ENCODE peak calls at places on chromosomes 7 and 10, in eight cellular contexts. One of them, this sample, is unnamed.

GRCh38 chr7:135919071-135919841 is 57.9 kb downstream of the MTPN start:
- DNase-seq in amniotic stem cell: no peak
- DNase-seq in HFF-Myc: no peak
- DNase-seq in effector CD4-positive, alpha-beta T cell: no peak
- DNase-seq in BE2C: no peak
- DNase-seq in AML-193: no peak
- DNase-seq in stimulated activated CD4-positive, alpha-beta T cell treated with anti-CD3 and anti-CD28 coated beads, Interleukin-4, amount 100 ng/mL, for 4 hours: no peak
- DNase-seq in NCI-H460: no peak
- DNase-seq in this sample: peak

GRCh38 chr10:104104418-104104817 is 17.6 kb upstream of the SFR1 start:
- DNase-seq in effector CD4-positive, alpha-beta T cell: no peak
- DNase-seq in stimulated activated CD4-positive, alpha-beta T cell treated with anti-CD3 and anti-CD28 coated beads, Interleukin-4, amount 100 ng/mL, for 4 hours: no peak
- DNase-seq in BE2C: no peak
- DNase-seq in HFF-Myc: no peak
- DNase-seq in AML-193: no peak
- DNase-seq in amniotic stem cell: no peak
- DNase-seq in NCI-H460: no peak
- DNase-seq in this sample: no peak

GRCh38 chr7:106466867-106467266 is 182.1 kb upstream of the NAMPT start:
- DNase-seq in HFF-Myc: no peak
- DNase-seq in BE2C: no peak
- DNase-seq in amniotic stem cell: no peak
- DNase-seq in NCI-H460: no peak
- DNase-seq in AML-193: no peak
- DNase-seq in stimulated activated CD4-positive, alpha-beta T cell treated with anti-CD3 and anti-CD28 coated beads, Interleukin-4, amount 100 ng/mL, for 4 hours: no peak
- DNase-seq in effector CD4-positive, alpha-beta T cell: no peak
- DNase-seq in this sample: no peak

GRCh38 chr7:117834983-117835664 is 38.1 kb downstream of the CTTNBP2 start:
- DNase-seq in stimulated activated CD4-positive, alpha-beta T cell treated with anti-CD3 and anti-CD28 coated beads, Interleukin-4, amount 100 ng/mL, for 4 hours: no peak
- DNase-seq in amniotic stem cell: no peak
- DNase-seq in BE2C: no peak
- DNase-seq in AML-193: no peak
- DNase-seq in effector CD4-positive, alpha-beta T cell: no peak
- DNase-seq in HFF-Myc: no peak
- DNase-seq in NCI-H460: no peak
- DNase-seq in this sample: no peak

GRCh38 chr10:110209926-110210662 is 2.7 kb downstream of the MXI1 start:
- DNase-seq in BE2C: no peak
- DNase-seq in amniotic stem cell: peak
- DNase-seq in NCI-H460: no peak
- DNase-seq in stimulated activated CD4-positive, alpha-beta T cell treated with anti-CD3 and anti-CD28 coated beads, Interleukin-4, amount 100 ng/mL, for 4 hours: peak
- DNase-seq in HFF-Myc: no peak
- DNase-seq in AML-193: no peak
- DNase-seq in effector CD4-positive, alpha-beta T cell: no peak
- DNase-seq in this sample: no peak

GRCh38 chr10:11881477-11882417 is 58.6 kb downstream of the PROSER2 start:
- DNase-seq in effector CD4-positive, alpha-beta T cell: no peak
- DNase-seq in NCI-H460: no peak
- DNase-seq in AML-193: no peak
- DNase-seq in HFF-Myc: no peak
- DNase-seq in BE2C: no peak
- DNase-seq in amniotic stem cell: no peak
- DNase-seq in stimulated activated CD4-positive, alpha-beta T cell treated with anti-CD3 and anti-CD28 coated beads, Interleukin-4, amount 100 ng/mL, for 4 hours: no peak
- DNase-seq in this sample: no peak

GRCh38 chr7:78203042-78203720 is 404.6 kb downstream of the PHTF2 start:
- DNase-seq in HFF-Myc: no peak
- DNase-seq in NCI-H460: no peak
- DNase-seq in AML-193: no peak
- DNase-seq in stimulated activated CD4-positive, alpha-beta T cell treated with anti-CD3 and anti-CD28 coated beads, Interleukin-4, amount 100 ng/mL, for 4 hours: no peak
- DNase-seq in effector CD4-positive, alpha-beta T cell: no peak
- DNase-seq in amniotic stem cell: no peak
- DNase-seq in BE2C: no peak
- DNase-seq in this sample: no peak

GRCh38 chr10:124562425-124563060 is 100.9 kb downstream of the LHPP start:
- DNase-seq in BE2C: no peak
- DNase-seq in amniotic stem cell: no peak
- DNase-seq in AML-193: no peak
- DNase-seq in NCI-H460: no peak
- DNase-seq in HFF-Myc: no peak
- DNase-seq in effector CD4-positive, alpha-beta T cell: no peak
- DNase-seq in stimulated activated CD4-positive, alpha-beta T cell treated with anti-CD3 and anti-CD28 coated beads, Interleukin-4, amount 100 ng/mL, for 4 hours: no peak
- DNase-seq in this sample: no peak

GRCh38 chr10:93465806-93466675 is 16.1 kb downstream of the MYOF start:
- DNase-seq in stimulated activated CD4-positive, alpha-beta T cell treated with anti-CD3 and anti-CD28 coated beads, Interleukin-4, amount 100 ng/mL, for 4 hours: no peak
- DNase-seq in effector CD4-positive, alpha-beta T cell: no peak
- DNase-seq in amniotic stem cell: peak
- DNase-seq in BE2C: peak
- DNase-seq in NCI-H460: peak
- DNase-seq in HFF-Myc: peak
- DNase-seq in AML-193: no peak
- DNase-seq in this sample: no peak

GRCh38 chr7:150737265-150738055 is at the start of gene GIMAP5:
- DNase-seq in BE2C: no peak
- DNase-seq in HFF-Myc: no peak
- DNase-seq in AML-193: peak
- DNase-seq in stimulated activated CD4-positive, alpha-beta T cell treated with anti-CD3 and anti-CD28 coated beads, Interleukin-4, amount 100 ng/mL, for 4 hours: peak
- DNase-seq in NCI-H460: no peak
- DNase-seq in amniotic stem cell: no peak
- DNase-seq in effector CD4-positive, alpha-beta T cell: peak
- DNase-seq in this sample: no peak

GRCh38 chr7:75937958-75938786 is 23.2 kb downstream of the POR start:
- DNase-seq in NCI-H460: peak
- DNase-seq in stimulated activated CD4-positive, alpha-beta T cell treated with anti-CD3 and anti-CD28 coated beads, Interleukin-4, amount 100 ng/mL, for 4 hours: no peak
- DNase-seq in effector CD4-positive, alpha-beta T cell: no peak
- DNase-seq in HFF-Myc: peak
- DNase-seq in AML-193: no peak
- DNase-seq in BE2C: peak
- DNase-seq in amniotic stem cell: peak
- DNase-seq in this sample: no peak

GRCh38 chr7:18179058-18179457 is 151.4 kb upstream of the PRPS1L1 start:
- DNase-seq in stimulated activated CD4-positive, alpha-beta T cell treated with anti-CD3 and anti-CD28 coated beads, Interleukin-4, amount 100 ng/mL, for 4 hours: no peak
- DNase-seq in amniotic stem cell: no peak
- DNase-seq in AML-193: no peak
- DNase-seq in effector CD4-positive, alpha-beta T cell: no peak
- DNase-seq in BE2C: no peak
- DNase-seq in NCI-H460: no peak
- DNase-seq in HFF-Myc: no peak
- DNase-seq in this sample: no peak